ENCODE peak calls at places on chromosomes 4 and X, in four cellular contexts. Z is astrocyte, O is GM12865, M is GM23338. G is an unnamed sample.

GRCh38 chr4:15955670-15956069 is 7.3 kb downstream of the FGFBP2 start:
- DNase-seq in Z (no peak), O (no peak), M (no peak), G (no peak)

GRCh38 chrX:96611619-96612362 is 72.9 kb upstream of the DIAPH2 start:
- DNase-seq in Z (peak; percentile 2), O (no peak), M (no peak), G (peak; percentile 78)

GRCh38 chrX:105700316-105700715 is 122.0 kb upstream of the NRK start:
- DNase-seq in Z (no peak), O (no peak), M (peak; percentile 6), G (no peak)

GRCh38 chrX:98931194-98931593 is 1478.9 kb downstream of the PCDH19 start:
- DNase-seq in Z (no peak), O (no peak), M (no peak), G (no peak)

GRCh38 chr4:155042014-155042413 is 166.4 kb upstream of the NPY2R start:
- DNase-seq in Z (no peak), O (no peak), M (no peak), G (no peak)

GRCh38 chr4:101600287-101600686 is 190.2 kb upstream of the BANK1 start:
- DNase-seq in Z (no peak), O (no peak), M (no peak), G (no peak)

GRCh38 chrX:4382273-4382672 is 668.8 kb upstream of the PRKX start:
- DNase-seq in Z (no peak), O (no peak), M (peak; percentile 55), G (no peak)

GRCh38 chr4:166491635-166492034 is 618.6 kb downstream of the TLL1 start:
- DNase-seq in Z (no peak), O (no peak), M (no peak), G (no peak)

GRCh38 chrX:104988038-104988437 is 232.5 kb downstream of the TEX13A start:
- DNase-seq in Z (peak; percentile 0), O (no peak), M (no peak), G (no peak)

GRCh38 chr4:135072553-135072952 is 871.0 kb upstream of the PABPC4L start:
- DNase-seq in Z (no peak), O (no peak), M (no peak), G (no peak)

GRCh38 chr4:150828159-150828558 is 186.9 kb downstream of the LRBA start:
- DNase-seq in Z (no peak), O (peak; percentile 89), M (no peak), G (no peak)

GRCh38 chr4:145285928-145286327 is 105.5 kb upstream of the OTUD4 start:
- DNase-seq in Z (peak; percentile 33), O (no peak), M (no peak), G (peak; percentile 32)

GRCh38 chrX:16222123-16222522 is 54.8 kb downstream of the MAGEB17 start:
- DNase-seq in Z (peak; percentile 60), O (no peak), M (no peak), G (peak; percentile 56)

GRCh38 chr4:141350122-141350904 is 129.6 kb downstream of the ZNF330 start:
- DNase-seq in Z (peak; percentile 89), O (no peak), M (no peak), G (peak; percentile 94)

GRCh38 chr4:173522160-173522873 is 7.7 kb downstream of the HAND2 start:
- DNase-seq in Z (peak; percentile 63), O (no peak), M (peak; percentile 81), G (peak; percentile 89)

GRCh38 chr4:70183168-70183939 is 12.2 kb upstream of the ODAM start:
- DNase-seq in Z (peak; percentile 1), O (peak; percentile 71), M (peak; percentile 83), G (peak; percentile 31)

GRCh38 chr4:136934601-136935000 is 597.7 kb downstream of the PCDH18 start:
- DNase-seq in Z (no peak), O (no peak), M (no peak), G (no peak)

GRCh38 chr4:168766537-168767316 is 243.3 kb downstream of the CBR4 start:
- DNase-seq in Z (peak; percentile 92), O (no peak), M (no peak), G (peak; percentile 66)

GRCh38 chrX:101208152-101208905 is 11.3 kb upstream of the DRP2 start:
- DNase-seq in Z (peak; percentile 82), O (peak; percentile 60), M (no peak), G (peak; percentile 39)

GRCh38 chrX:80765226-80765625 is 44.5 kb downstream of the BRWD3 start:
- DNase-seq in Z (peak; percentile 80), O (no peak), M (peak; percentile 5), G (peak; percentile 86)

GRCh38 chr4:140109626-140110213 is 44.3 kb downstream of the MAML3 start:
- DNase-seq in Z (no peak), O (no peak), M (no peak), G (no peak)

GRCh38 chr4:13481569-13481968 is 2.6 kb downstream of the RAB28 start:
- DNase-seq in Z (peak; percentile 54), O (no peak), M (no peak), G (peak; percentile 49)

GRCh38 chr4:20639346-20639745 is 60.9 kb upstream of the PACRGL start:
- DNase-seq in Z (no peak), O (no peak), M (no peak), G (no peak)

GRCh38 chrX:130413415-130413814 is 11.6 kb downstream of the RBMX2 start:
- DNase-seq in Z (no peak), O (no peak), M (no peak), G (peak; percentile 38)

GRCh38 chr4:59834943-59835342 is 1365.2 kb upstream of the ADGRL3 start:
- DNase-seq in Z (no peak), O (no peak), M (no peak), G (no peak)

GRCh38 chr4:10031663-10032590 is 10.6 kb upstream of the SLC2A9 start:
- DNase-seq in Z (no peak), O (no peak), M (peak; percentile 25), G (no peak)

GRCh38 chr4:177687117-177687516 is 244.9 kb upstream of the AGA start:
- DNase-seq in Z (no peak), O (no peak), M (no peak), G (no peak)

GRCh38 chr4:86661006-86661405 is 66.9 kb downstream of the PTPN13 start:
- DNase-seq in Z (no peak), O (no peak), M (no peak), G (no peak)

GRCh38 chrX:115023139-115023538 is 5.7 kb upstream of the IL13RA2 start:
- DNase-seq in Z (peak; percentile 81), O (no peak), M (no peak), G (peak; percentile 69)

GRCh38 chr4:23903859-23904438 is 14.1 kb upstream of the PPARGC1A start:
- DNase-seq in Z (no peak), O (no peak), M (no peak), G (no peak)

GRCh38 chr4:24330198-24330972 is 254.0 kb downstream of the DHX15 start:
- DNase-seq in Z (peak; percentile 36), O (no peak), M (no peak), G (peak; percentile 18)

DNA sequence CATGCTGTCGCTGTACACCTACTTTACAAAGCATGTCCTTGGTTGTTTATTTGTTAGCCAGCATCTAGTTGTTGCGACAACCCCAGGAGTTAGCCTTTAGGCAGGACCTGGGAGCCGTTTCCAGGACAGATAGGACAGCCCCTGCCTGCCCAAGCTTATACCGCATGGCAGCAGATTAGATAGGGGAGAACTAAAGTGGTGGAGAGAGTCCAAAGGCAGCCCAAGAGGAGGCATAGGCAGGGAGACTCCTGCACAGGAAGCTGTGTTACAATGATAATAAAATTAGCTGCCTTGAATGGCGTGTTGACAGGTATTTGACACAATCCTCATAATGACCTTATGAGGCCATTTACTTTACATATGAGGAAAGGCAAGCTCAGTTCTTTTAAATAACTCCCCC is 13.0 kb downstream of the NSDHL start:
- DNase-seq in Z (no peak), O (no peak), M (no peak), G (no peak)
- H3K4me3 ChIP-seq in Z (no peak overlapping the region), O (no peak overlapping the region), M (no peak overlapping the region), G (no peak overlapping the region)

GRCh38 chrX:9466711-9467110 is 1.9 kb downstream of the TBL1X start:
- DNase-seq in Z (no peak), O (peak; percentile 1), M (no peak), G (no peak)
- TF ChIP-seq CTCF in Z (no peak), O (no peak), M (no peak), G (no peak)

GRCh38 chr4:2461246-2461960 is 7.5 kb upstream of the RNF4 start:
- DNase-seq in Z (no peak), O (no peak), M (no peak), G (no peak)
- H3K4me3 ChIP-seq in Z (no peak overlapping the region), O (no peak overlapping the region), M (peak overlapping the region; percentile 68), G (no peak overlapping the region)

DNA sequence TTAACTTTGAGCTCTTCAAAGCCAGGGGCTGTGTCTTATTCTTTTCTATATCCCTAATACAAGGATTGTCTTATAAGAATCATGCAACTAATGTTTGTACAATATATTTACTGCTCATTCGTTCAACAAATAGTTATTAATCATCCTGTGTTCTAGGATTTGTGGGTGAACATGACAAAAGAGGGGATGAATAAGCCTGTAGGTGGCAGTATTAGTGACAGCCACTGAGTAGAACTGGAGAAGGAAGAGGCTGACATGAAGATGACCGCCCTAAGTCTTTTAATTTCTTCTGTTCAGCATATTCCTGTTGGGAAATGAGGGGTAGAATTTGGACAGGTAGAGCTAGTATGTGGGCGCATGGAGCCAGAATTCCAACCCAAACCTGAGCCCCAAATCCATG is 11.9 kb upstream of the LINC00632 start:
- DNase-seq in Z (no peak), O (no peak), M (peak; percentile 6), G (no peak)
- TF ChIP-seq CTCF in Z (peak; percentile 20), O (no peak), M (peak; percentile 57), G (peak; percentile 7)

GRCh38 chr4:152663203-152664066 is 16.4 kb downstream of the TMEM154 start:
- DNase-seq in Z (no peak), O (peak; percentile 76), M (no peak), G (peak; percentile 65)

GRCh38 chr4:152661649-152662048 is 18.1 kb downstream of the TMEM154 start:
- DNase-seq in Z (no peak), O (peak; percentile 51), M (no peak), G (no peak)

GRCh38 chr4:152660526-152660925 is 19.3 kb downstream of the TMEM154 start:
- DNase-seq in Z (no peak), O (no peak), M (no peak), G (no peak)

GRCh38 chr4:152657657-152658056 is 22.1 kb downstream of the TMEM154 start:
- DNase-seq in Z (no peak), O (no peak), M (no peak), G (no peak)

GRCh38 chr4:152659806-152660205 is 20.0 kb downstream of the TMEM154 start:
- DNase-seq in Z (no peak), O (peak; percentile 66), M (no peak), G (no peak)
- H3K4me3 ChIP-seq in Z (no peak overlapping the region), O (no peak overlapping the region), M (no peak overlapping the region), G (no peak overlapping the region)

DNA sequence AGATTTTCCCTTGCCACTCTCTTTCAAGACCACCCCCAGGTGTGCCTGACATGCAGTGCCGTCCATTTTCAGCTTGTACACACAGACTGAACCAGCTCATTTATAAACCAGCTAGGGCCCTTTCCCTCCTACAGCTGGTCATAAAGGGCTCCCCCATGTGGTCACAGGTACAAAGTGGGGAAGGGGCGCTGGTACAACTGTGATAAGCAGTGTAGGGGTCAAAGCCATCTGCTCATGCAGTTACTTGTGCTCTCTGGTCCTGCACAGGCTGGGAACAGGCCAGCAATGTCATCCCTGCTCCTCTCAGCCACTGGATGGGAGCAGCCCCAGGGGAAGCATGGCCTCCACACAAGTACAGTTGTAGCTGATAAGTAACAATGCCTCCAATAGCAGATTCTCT is 20.6 kb downstream of the GABRQ start:
- DNase-seq in Z (no peak), O (no peak), M (peak; percentile 57), G (no peak)
- TF ChIP-seq CTCF in Z (no peak), O (no peak), M (peak; percentile 64), G (no peak)

G was measured in AG10803.